ENCODE peak calls at places on chromosomes 13 and 19, in seven cellular contexts. H, O, J, L, C, E and G are unnamed samples. For H3K27me3, the result is how much of the 10 kb centered on the place peaks cover.

GRCh38 chr13:59391696-59392095 is 772.0 kb downstream of the DIAPH3 start:
- DNase-seq in E (no peak), C (peak), H (peak), J (peak), L (no peak), O (peak), G (peak)

GRCh38 chr13:78960881-78961280 is 301.9 kb upstream of the OBI1 start:
- DNase-seq in L (no peak), H (no peak), O (no peak), E (no peak), J (no peak), C (no peak), G (no peak)

GRCh38 chr19:45276284-45276687 is 25.2 kb downstream of the MARK4 start:
- DNase-seq in E (no peak), H (no peak), J (no peak), C (no peak), L (no peak), O (no peak), G (no peak)

GRCh38 chr19:48598996-48599626 is 7.4 kb upstream of the SPACA4 start:
- DNase-seq in J (no peak), L (no peak), C (no peak), H (no peak), O (no peak), E (no peak), G (no peak)

GRCh38 chr19:30061557-30062330 is 119.7 kb downstream of the URI1 start:
- DNase-seq in J (no peak), C (no peak), H (no peak), O (no peak), L (no peak), E (no peak), G (no peak)

GRCh38 chr13:48890386-48890785 is 85.3 kb upstream of the FNDC3A start:
- DNase-seq in C (no peak), H (no peak), L (no peak), J (no peak), O (no peak), E (no peak), G (no peak)

GRCh38 chr19:2779121-2779740 is 3.8 kb downstream of the SGTA start:
- DNase-seq in O (no peak), E (no peak), H (no peak), C (no peak), L (no peak), J (no peak), G (no peak)

GRCh38 chr19:47302249-47302648 is 7.4 kb upstream of the C5AR1 start:
- DNase-seq in E (no peak), J (no peak), H (no peak), O (no peak), L (no peak), C (no peak), G (no peak)

GRCh38 chr13:113897161-113897560 is 33.3 kb upstream of the GAS6 start:
- DNase-seq in O (no peak), J (no peak), H (no peak), L (no peak), C (peak), E (no peak), G (no peak)

GRCh38 chr13:110448230-110448629 is 113.3 kb downstream of the RAB20 start:
- DNase-seq in L (no peak), H (no peak), J (no peak), E (no peak), C (no peak), O (no peak), G (no peak)

DNA sequence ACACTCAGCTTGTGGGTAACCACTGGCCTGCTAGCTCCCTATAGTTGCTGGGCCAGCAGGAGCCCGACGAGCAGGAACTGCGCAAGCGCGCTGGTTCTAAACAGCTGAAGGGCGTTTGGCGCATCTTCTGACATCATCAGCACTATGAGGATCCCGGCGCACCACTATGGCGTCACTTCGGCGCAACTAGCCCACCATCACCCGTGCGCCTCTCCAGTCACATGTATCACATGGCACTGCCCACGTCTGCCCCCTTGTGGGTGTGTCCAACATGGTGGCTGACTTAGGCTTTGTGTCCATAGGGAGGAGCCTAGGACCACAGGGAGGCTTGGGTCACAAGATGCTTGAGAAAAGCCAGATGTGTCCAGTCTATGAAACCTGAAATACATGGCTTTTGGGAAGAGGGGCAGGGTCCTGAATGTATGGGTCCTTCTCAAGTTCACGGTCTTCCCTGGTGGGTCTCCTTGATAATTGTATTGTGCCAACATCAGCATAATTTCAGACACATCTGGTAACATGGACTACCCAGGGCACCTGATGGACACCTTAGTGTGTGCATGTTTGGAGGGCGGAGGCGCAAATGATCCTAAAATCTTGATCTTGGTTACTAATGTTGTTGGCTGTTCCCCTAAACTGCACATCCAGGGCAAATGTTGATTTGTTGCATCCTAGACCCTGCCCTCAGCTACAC is 18.0 kb downstream of the KLK4 start:
- DNase-seq in O (no peak), E (no peak), C (no peak), J (no peak), H (no peak), L (no peak), G (no peak)
- TF ChIP-seq CTCF in O (no peak), E (no peak), C (no peak), J (no peak), H (no peak), L (no peak), G (no peak)

GRCh38 chr19:31181535-31181934 is 167.7 kb downstream of the TSHZ3 start:
- DNase-seq in E (no peak), L (no peak), O (no peak), C (no peak), J (no peak), H (no peak), G (no peak)
- H3K27me3 ChIP-seq in E (under half), L (under half), O (under half), C (under half), J (under half), H (under half), G (under half)

DNA sequence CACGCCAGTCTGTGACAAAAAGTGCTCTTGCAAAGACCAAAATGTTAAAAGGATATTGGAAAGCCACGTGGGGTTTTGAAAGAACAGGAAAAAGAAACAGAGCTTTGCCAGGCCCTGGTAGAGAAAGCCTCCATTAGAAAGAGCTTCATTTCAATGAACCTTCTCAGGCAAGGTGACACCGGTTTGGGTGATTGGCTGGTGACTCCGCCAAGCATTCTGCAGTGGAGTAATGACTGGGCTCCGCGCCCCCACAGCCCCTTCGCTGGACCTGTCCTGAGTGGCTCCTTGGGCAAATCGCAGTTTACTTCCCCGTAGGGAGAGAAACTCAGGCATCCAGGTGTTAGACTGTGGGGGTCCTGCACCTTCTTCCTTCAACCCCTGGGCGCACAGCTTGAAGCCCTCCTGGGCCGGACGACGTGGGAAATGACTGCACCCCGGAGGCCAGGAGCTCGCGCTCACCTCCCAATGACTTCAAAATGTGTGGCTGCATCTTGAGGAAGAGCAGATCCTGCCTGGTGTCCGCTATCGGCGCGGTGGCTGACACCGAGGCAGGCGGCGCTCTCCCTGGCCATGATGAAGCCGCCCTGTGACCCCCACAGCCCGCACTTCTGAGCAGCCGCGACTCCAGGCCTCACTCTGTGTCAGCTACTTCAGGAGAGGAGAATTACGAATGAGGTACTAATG is 444.6 kb upstream of the SGCG start:
- DNase-seq in J (no peak), C (no peak), H (no peak), O (no peak), E (no peak), L (no peak), G (no peak)
- TF ChIP-seq CTCF in J (no peak), C (no peak), H (no peak), O (no peak), E (no peak), L (no peak), G (no peak)

GRCh38 chr19:5393088-5393487 is 52.5 kb upstream of the PTPRS start:
- DNase-seq in H (no peak), L (no peak), O (no peak), C (no peak), E (no peak), J (no peak), G (no peak)
- H3K27me3 ChIP-seq in H (under half), L (under half), O (half or more), C (under half), E (under half), J (half or more), G (half or more)

DNA sequence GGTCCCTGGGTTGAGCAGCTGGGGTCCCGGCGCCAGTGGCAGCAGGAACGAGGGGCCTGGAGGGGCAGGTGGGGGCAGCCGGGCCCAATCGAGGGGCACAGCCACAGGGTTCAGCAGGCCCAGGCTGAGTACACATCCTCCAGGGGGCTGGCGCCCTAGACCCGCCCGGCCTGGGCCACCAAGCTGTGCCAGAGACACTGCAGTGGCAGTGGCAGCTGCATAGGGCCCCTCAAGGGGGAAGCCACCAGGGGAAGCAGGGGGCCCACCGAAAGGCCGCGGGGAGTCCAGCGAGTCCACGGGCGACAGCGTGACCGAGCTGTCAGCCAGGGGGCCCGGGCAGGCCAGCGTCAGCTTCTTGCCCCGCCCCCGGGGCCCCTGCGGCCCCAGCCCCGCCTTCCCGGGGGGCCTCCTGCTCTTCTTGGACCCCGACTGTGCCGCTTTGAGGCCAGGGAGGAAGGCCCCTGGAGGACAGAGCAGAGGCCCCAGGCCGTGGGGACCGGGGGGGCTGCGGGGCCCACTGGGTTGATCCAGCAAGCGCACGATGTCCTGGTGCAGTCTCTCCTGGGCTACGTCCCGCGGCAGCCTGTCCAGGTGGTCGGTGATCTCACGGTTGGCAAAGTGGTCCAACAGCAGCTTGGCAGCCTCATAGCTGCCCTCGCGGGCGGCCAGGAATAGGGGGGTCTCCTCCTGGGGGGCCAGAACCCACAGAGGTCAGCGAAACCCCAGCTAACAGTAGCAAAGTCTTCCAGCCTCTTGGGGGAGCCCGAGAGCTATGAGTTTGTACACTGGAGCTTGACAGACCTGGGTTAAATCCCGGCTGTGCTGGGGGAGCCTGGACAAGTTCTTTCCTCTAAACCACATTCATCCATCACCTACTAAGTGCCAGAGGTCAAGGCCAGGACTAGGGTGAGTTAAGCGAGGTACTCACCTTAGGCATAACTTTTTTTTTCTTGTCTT is 39.5 kb downstream of the NOTCH3 start:
- DNase-seq in L (no peak), J (no peak), C (no peak), H (no peak), E (no peak), O (no peak), G (no peak)
- TF ChIP-seq CTCF in L (no peak), J (no peak), C (no peak), H (no peak), E (no peak), O (no peak), G (no peak)

GRCh38 chr19:1447944-1448343 is 2.0 kb upstream of the APC2 start:
- DNase-seq in O (no peak), J (no peak), H (no peak), E (no peak), C (no peak), L (no peak), G (no peak)
- H3K27me3 ChIP-seq in O (half or more), J (half or more), H (under half), E (under half), C (under half), L (under half), G (half or more)